ENCODE peak calls at places on chromosomes 2 and 18, in four cellular contexts. One of them, this sample, is unnamed. For H3K27me3 and H3K36me3, the result is how much of the 10 kb centered on the place peaks cover.

GRCh38 chr2:234218261-234219180 is 168.0 kb downstream of the SPP2 start:
- DNase-seq in stomach: no peak
- DNase-seq in fibroblast of lung: no peak
- DNase-seq in mammary epithelial cell: no peak
- DNase-seq in this sample: no peak

GRCh38 chr18:55830490-55830889 is 242.5 kb upstream of the TCF4 start:
- DNase-seq in mammary epithelial cell: peak
- DNase-seq in stomach: no peak
- DNase-seq in fibroblast of lung: no peak
- DNase-seq in this sample: no peak

GRCh38 chr18:41004320-41004719 is 950.7 kb upstream of the PIK3C3 start:
- DNase-seq in stomach: no peak
- DNase-seq in mammary epithelial cell: no peak
- DNase-seq in fibroblast of lung: no peak
- DNase-seq in this sample: no peak

GRCh38 chr2:159968282-159968900 is 94.0 kb downstream of the PLA2R1 start:
- DNase-seq in stomach: no peak
- DNase-seq in fibroblast of lung: peak
- DNase-seq in mammary epithelial cell: peak
- DNase-seq in this sample: no peak

GRCh38 chr18:78765142-78765541 is 214.5 kb upstream of the SALL3 start:
- DNase-seq in stomach: no peak
- DNase-seq in mammary epithelial cell: no peak
- DNase-seq in fibroblast of lung: no peak
- DNase-seq in this sample: peak

GRCh38 chr2:17588031-17588430 is 47.5 kb downstream of the VSNL1 start:
- DNase-seq in stomach: no peak
- DNase-seq in fibroblast of lung: peak
- DNase-seq in mammary epithelial cell: peak
- DNase-seq in this sample: no peak

GRCh38 chr2:29114841-29115609 is at the start of gene CLIP4:
- DNase-seq in stomach: peak
- DNase-seq in fibroblast of lung: peak
- DNase-seq in mammary epithelial cell: peak
- DNase-seq in this sample: peak

GRCh38 chr2:234494361-234495075 is 2.4 kb downstream of the ARL4C start:
- DNase-seq in mammary epithelial cell: peak
- DNase-seq in stomach: peak
- DNase-seq in fibroblast of lung: peak
- DNase-seq in this sample: no peak

GRCh38 chr2:667332-668000 is 9.7 kb downstream of the TMEM18 start:
- DNase-seq in fibroblast of lung: peak
- DNase-seq in mammary epithelial cell: peak
- DNase-seq in stomach: no peak
- DNase-seq in this sample: no peak

GRCh38 chr2:225773143-225773542 is 373.6 kb downstream of the NYAP2 start:
- DNase-seq in stomach: no peak
- DNase-seq in mammary epithelial cell: no peak
- DNase-seq in fibroblast of lung: peak
- DNase-seq in this sample: no peak

GRCh38 chr2:120253021-120253882 is 600 bp downstream of the RALB start:
- DNase-seq in stomach: peak
- DNase-seq in mammary epithelial cell: peak
- DNase-seq in fibroblast of lung: peak
- DNase-seq in this sample: peak

GRCh38 chr2:158414538-158414937 is 42.0 kb downstream of the CCDC148 start:
- DNase-seq in stomach: no peak
- DNase-seq in mammary epithelial cell: peak
- DNase-seq in fibroblast of lung: peak
- DNase-seq in this sample: no peak

GRCh38 chr2:100880730-100881129 is 60.8 kb downstream of the NPAS2 start:
- DNase-seq in mammary epithelial cell: no peak
- DNase-seq in stomach: no peak
- DNase-seq in fibroblast of lung: no peak
- DNase-seq in this sample: no peak

GRCh38 chr2:234827096-234827860 is 124.5 kb upstream of the SH3BP4 start:
- DNase-seq in fibroblast of lung: no peak
- DNase-seq in stomach: no peak
- DNase-seq in mammary epithelial cell: peak
- DNase-seq in this sample: no peak

GRCh38 chr2:35585972-35586371 is 769.6 kb upstream of the CRIM1 start:
- DNase-seq in fibroblast of lung: no peak
- DNase-seq in mammary epithelial cell: no peak
- DNase-seq in stomach: no peak
- DNase-seq in this sample: no peak

GRCh38 chr2:11955883-11956282 is 209.5 kb downstream of the LPIN1 start:
- DNase-seq in mammary epithelial cell: no peak
- DNase-seq in stomach: no peak
- DNase-seq in fibroblast of lung: no peak
- DNase-seq in this sample: no peak

GRCh38 chr2:167331636-167332232 is 443.5 kb downstream of the XIRP2 start:
- DNase-seq in fibroblast of lung: no peak
- DNase-seq in mammary epithelial cell: no peak
- DNase-seq in stomach: no peak
- DNase-seq in this sample: no peak

GRCh38 chr2:240432820-240433801 is 2.4 kb upstream of the GPC1 start:
- DNase-seq in fibroblast of lung: no peak
- DNase-seq in stomach: peak
- DNase-seq in mammary epithelial cell: no peak
- DNase-seq in this sample: peak

GRCh38 chr2:147051814-147052213 is 793.0 kb upstream of the ACVR2A start:
- DNase-seq in fibroblast of lung: no peak
- DNase-seq in mammary epithelial cell: peak
- DNase-seq in stomach: no peak
- DNase-seq in this sample: no peak

GRCh38 chr2:219644801-219645480 is 17.5 kb downstream of the SLC4A3 start:
- DNase-seq in fibroblast of lung: peak
- DNase-seq in stomach: no peak
- DNase-seq in mammary epithelial cell: no peak
- DNase-seq in this sample: peak

GRCh38 chr18:57629399-57629798 is 7.8 kb upstream of the NARS1 start:
- DNase-seq in fibroblast of lung: no peak
- DNase-seq in stomach: no peak
- DNase-seq in mammary epithelial cell: no peak
- DNase-seq in this sample: no peak

GRCh38 chr2:45793564-45793963 is 142.1 kb downstream of the PRKCE start:
- DNase-seq in mammary epithelial cell: no peak
- DNase-seq in fibroblast of lung: no peak
- DNase-seq in stomach: no peak
- DNase-seq in this sample: no peak

GRCh38 chr2:16194096-16194390 is 253.7 kb downstream of the MYCN start:
- DNase-seq in mammary epithelial cell: no peak
- DNase-seq in fibroblast of lung: no peak
- DNase-seq in stomach: no peak
- DNase-seq in this sample: no peak

GRCh38 chr2:223041527-223042109 is 10.4 kb upstream of the KCNE4 start:
- DNase-seq in fibroblast of lung: peak
- DNase-seq in stomach: peak
- DNase-seq in mammary epithelial cell: peak
- DNase-seq in this sample: no peak

GRCh38 chr18:10252952-10253680 is 201.3 kb upstream of the APCDD1 start:
- DNase-seq in mammary epithelial cell: no peak
- DNase-seq in stomach: no peak
- DNase-seq in fibroblast of lung: no peak
- DNase-seq in this sample: no peak

GRCh38 chr2:213152065-213152794 is 818 bp upstream of the IKZF2 start:
- DNase-seq in mammary epithelial cell: peak
- DNase-seq in fibroblast of lung: peak
- DNase-seq in stomach: peak
- DNase-seq in this sample: peak

GRCh38 chr2:21333249-21333648 is 209.5 kb downstream of the TDRD15 start:
- DNase-seq in stomach: no peak
- DNase-seq in fibroblast of lung: no peak
- DNase-seq in mammary epithelial cell: no peak
- DNase-seq in this sample: no peak

GRCh38 chr2:140506606-140507005 is 1624.2 kb downstream of the LRP1B start:
- DNase-seq in mammary epithelial cell: peak
- DNase-seq in fibroblast of lung: peak
- DNase-seq in stomach: no peak
- DNase-seq in this sample: no peak

GRCh38 chr18:52007109-52007508 is 332.9 kb upstream of the DCC start:
- DNase-seq in stomach: no peak
- DNase-seq in mammary epithelial cell: no peak
- DNase-seq in fibroblast of lung: no peak
- DNase-seq in this sample: no peak

GRCh38 chr2:8608411-8608954 is 73.4 kb upstream of the ID2 start:
- DNase-seq in stomach: no peak
- DNase-seq in mammary epithelial cell: no peak
- DNase-seq in fibroblast of lung: peak
- DNase-seq in this sample: peak

GRCh38 chr2:118227698-118228508 is 139.6 kb downstream of the INSIG2 start:
- DNase-seq in stomach: no peak
- DNase-seq in mammary epithelial cell: no peak
- DNase-seq in fibroblast of lung: no peak
- DNase-seq in this sample: no peak

GRCh38 chr2:105184420-105184819 is 57.1 kb upstream of the GPR45 start:
- DNase-seq in mammary epithelial cell: no peak
- DNase-seq in stomach: no peak
- DNase-seq in fibroblast of lung: no peak
- DNase-seq in this sample: no peak

GRCh38 chr2:221708916-221709315 is 136.8 kb upstream of the EPHA4 start:
- DNase-seq in stomach: no peak
- DNase-seq in fibroblast of lung: no peak
- DNase-seq in mammary epithelial cell: no peak
- DNase-seq in this sample: no peak

GRCh38 chr18:26071020-26071419 is 19.4 kb downstream of the SS18 start:
- DNase-seq in stomach: no peak
- DNase-seq in fibroblast of lung: no peak
- DNase-seq in mammary epithelial cell: no peak
- DNase-seq in this sample: no peak

DNA sequence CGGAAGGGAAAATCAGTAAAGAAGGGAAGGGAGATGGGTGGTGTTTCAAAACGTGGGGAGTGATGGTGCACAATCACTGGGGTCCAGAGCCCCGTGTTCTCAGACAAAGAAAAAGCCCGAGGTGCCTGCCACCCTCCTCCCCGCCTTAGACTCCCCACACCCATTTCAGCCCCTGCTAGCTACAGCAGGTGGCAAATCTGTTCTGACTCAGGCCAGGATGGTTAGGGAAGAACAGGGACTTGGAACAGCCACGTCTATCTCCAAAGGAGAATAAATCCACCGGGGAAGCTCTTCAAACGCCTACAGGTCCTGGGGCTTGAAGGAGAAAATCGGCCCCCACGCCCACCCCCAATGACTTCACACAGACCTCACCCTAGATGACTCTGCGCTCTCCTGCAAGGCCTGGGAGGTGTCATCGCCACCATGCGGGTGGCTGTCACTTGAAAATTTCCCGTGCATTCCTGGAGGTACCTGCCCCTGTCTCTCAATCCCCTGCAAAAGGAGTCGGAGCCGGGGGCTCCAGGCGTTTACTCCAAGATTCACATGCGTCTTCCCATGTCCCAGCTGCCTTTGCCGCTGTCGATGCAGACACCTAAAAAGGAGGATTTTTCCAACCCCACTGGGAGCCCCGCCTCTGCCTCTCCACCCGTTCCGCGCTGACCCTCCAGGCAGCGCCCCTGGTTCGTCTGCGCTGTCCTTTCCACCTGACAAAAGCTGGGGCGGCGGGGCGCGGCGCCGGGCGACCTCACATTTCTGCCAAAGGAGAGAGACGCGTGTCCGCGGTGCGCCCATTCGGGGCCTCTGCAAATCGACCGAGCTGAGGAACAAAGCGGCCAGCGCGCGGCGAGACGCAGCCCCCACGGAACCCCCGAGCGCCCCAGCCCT is 834 bp downstream of the REEP1 start:
- DNase-seq in fibroblast of lung: no peak
- DNase-seq in mammary epithelial cell: no peak
- DNase-seq in stomach: no peak
- DNase-seq in this sample: no peak
- H3K27me3 ChIP-seq in fibroblast of lung: under half
- H3K27me3 ChIP-seq in mammary epithelial cell: under half
- H3K27me3 ChIP-seq in stomach: half or more
- H3K27me3 ChIP-seq in this sample: under half

GRCh38 chr18:31920326-31920725 is 22.6 kb downstream of the TRAPPC8 start:
- DNase-seq in stomach: no peak
- DNase-seq in fibroblast of lung: no peak
- DNase-seq in mammary epithelial cell: no peak
- DNase-seq in this sample: no peak

GRCh38 chr18:31918733-31919132 is 24.2 kb downstream of the TRAPPC8 start:
- DNase-seq in mammary epithelial cell: no peak
- DNase-seq in fibroblast of lung: no peak
- DNase-seq in stomach: no peak
- DNase-seq in this sample: no peak
- H3K36me3 ChIP-seq in mammary epithelial cell: under half
- H3K36me3 ChIP-seq in fibroblast of lung: under half
- H3K36me3 ChIP-seq in stomach: half or more
- H3K36me3 ChIP-seq in this sample: half or more

DNA sequence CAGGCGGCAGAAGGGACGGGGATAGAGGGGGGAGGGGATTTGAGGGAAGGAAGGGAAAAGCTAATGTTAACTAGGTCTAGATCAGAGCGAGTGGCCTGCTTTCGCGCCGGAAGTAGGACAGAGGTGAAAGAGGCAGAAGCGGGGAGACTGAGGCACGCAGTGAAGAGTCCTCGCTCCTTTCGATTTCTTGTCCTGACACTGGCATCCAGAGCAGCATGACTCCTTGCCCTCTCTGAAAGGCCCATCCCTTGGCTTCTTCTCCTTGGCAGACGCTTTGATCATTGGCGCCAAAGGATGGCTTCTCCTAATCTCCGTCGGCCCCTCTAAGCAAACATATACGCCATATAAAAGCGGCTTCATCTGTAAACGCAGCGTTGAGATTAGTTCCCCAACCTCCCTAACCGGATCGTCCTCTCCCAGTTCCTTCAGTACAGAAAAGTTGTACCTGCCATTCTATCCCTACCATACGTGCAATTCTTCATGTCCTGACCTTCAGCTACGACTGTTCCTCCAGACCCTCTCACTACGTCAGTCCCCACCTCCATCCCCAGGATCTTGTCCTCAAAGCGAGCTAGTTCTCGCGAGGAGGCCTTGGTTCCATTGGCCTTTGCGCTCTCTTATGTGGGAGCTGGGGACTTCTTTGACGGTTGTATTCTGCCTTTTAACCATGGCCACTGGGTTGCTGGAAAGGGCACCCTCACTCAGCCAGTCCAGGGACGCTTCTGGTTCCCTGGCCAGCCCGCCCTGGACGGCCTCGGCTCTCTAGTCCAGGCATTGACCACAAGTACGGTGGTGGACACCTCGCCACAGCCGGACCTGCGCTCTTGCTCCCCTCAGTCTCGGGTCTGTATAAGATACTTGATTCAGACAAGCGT is 857 bp upstream of the NEUROD1 start:
- DNase-seq in stomach: no peak
- DNase-seq in fibroblast of lung: no peak
- DNase-seq in mammary epithelial cell: no peak
- DNase-seq in this sample: no peak
- H3K27me3 ChIP-seq in stomach: half or more
- H3K27me3 ChIP-seq in fibroblast of lung: half or more
- H3K27me3 ChIP-seq in mammary epithelial cell: half or more
- H3K27me3 ChIP-seq in this sample: half or more

DNA sequence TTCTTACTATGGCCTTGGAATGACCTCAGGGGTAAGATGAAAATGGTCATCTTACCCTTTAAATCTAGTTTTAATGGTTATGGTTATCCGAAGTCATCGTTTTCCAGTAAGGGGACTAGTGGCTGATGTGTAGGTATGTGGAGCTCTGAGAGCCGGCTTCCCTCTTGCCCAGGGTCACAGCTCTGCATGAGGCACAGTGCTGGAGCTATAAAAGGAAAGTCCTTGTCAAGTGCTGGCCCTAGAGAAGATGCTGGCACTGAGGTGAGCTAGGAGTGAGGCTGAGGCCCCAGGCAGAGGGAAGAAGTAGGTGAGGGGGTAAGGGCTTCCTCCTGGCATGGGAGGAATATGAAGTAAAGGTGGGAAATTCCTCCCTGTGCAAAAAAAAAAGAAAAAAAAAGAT is 35.0 kb downstream of the SMARCAL1 start:
- DNase-seq in mammary epithelial cell: no peak
- DNase-seq in stomach: no peak
- DNase-seq in fibroblast of lung: no peak
- DNase-seq in this sample: no peak
- H3K36me3 ChIP-seq in mammary epithelial cell: under half
- H3K36me3 ChIP-seq in stomach: half or more
- H3K36me3 ChIP-seq in fibroblast of lung: under half
- H3K36me3 ChIP-seq in this sample: half or more

This sample was measured in upper lobe of right lung.